ENCODE peak calls at places on chromosomes 12 and 14, in five cellular contexts. One of them, this sample, is unnamed.

GRCh38 chr14:95255487-95255886 is 64.2 kb downstream of the CLMN start:
- DNase-seq in H1: peak
- DNase-seq in K562: peak
- DNase-seq in GM12878: no peak
- DNase-seq in HepG2: no peak
- DNase-seq in this sample: peak

GRCh38 chr12:116969615-116970575 is 59.1 kb downstream of the FBXW8 start:
- DNase-seq in H1: no peak
- DNase-seq in K562: no peak
- DNase-seq in GM12878: no peak
- DNase-seq in HepG2: no peak
- DNase-seq in this sample: no peak

GRCh38 chr12:66188584-66189475 is at the start of gene IRAK3:
- DNase-seq in K562: no peak
- DNase-seq in GM12878: no peak
- DNase-seq in H1: peak
- DNase-seq in HepG2: no peak
- DNase-seq in this sample: no peak

GRCh38 chr12:63150255-63151060 is 543 bp downstream of the AVPR1A start:
- DNase-seq in H1: peak
- DNase-seq in GM12878: no peak
- DNase-seq in HepG2: no peak
- DNase-seq in K562: no peak
- DNase-seq in this sample: no peak

GRCh38 chr14:101788016-101788695 is 26.6 kb downstream of the PPP2R5C start:
- DNase-seq in H1: no peak
- DNase-seq in K562: no peak
- DNase-seq in HepG2: no peak
- DNase-seq in GM12878: no peak
- DNase-seq in this sample: no peak

GRCh38 chr12:116659771-116660481 is 77.9 kb downstream of the SPRING1 start:
- DNase-seq in GM12878: no peak
- DNase-seq in H1: no peak
- DNase-seq in HepG2: no peak
- DNase-seq in K562: no peak
- DNase-seq in this sample: peak

GRCh38 chr14:86779416-86779815 is 1213.6 kb downstream of the GALC start:
- DNase-seq in K562: no peak
- DNase-seq in H1: no peak
- DNase-seq in HepG2: no peak
- DNase-seq in GM12878: no peak
- DNase-seq in this sample: no peak

GRCh38 chr12:24062642-24063245 is 113.3 kb upstream of the SOX5 start:
- DNase-seq in GM12878: no peak
- DNase-seq in HepG2: no peak
- DNase-seq in K562: no peak
- DNase-seq in H1: no peak
- DNase-seq in this sample: no peak

GRCh38 chr14:64040044-64040443 is 187.2 kb downstream of the SYNE2 start:
- DNase-seq in H1: no peak
- DNase-seq in HepG2: no peak
- DNase-seq in GM12878: no peak
- DNase-seq in K562: no peak
- DNase-seq in this sample: no peak

GRCh38 chr12:89678225-89678624 is 30.4 kb downstream of the ATP2B1 start:
- DNase-seq in H1: no peak
- DNase-seq in K562: peak
- DNase-seq in GM12878: no peak
- DNase-seq in HepG2: no peak
- DNase-seq in this sample: no peak

GRCh38 chr12:16437926-16438325 is 90.5 kb downstream of the MGST1 start:
- DNase-seq in GM12878: no peak
- DNase-seq in HepG2: no peak
- DNase-seq in H1: no peak
- DNase-seq in K562: no peak
- DNase-seq in this sample: no peak

GRCh38 chr14:96162265-96162664 is 42.4 kb upstream of the BDKRB2 start:
- DNase-seq in K562: no peak
- DNase-seq in HepG2: no peak
- DNase-seq in GM12878: no peak
- DNase-seq in H1: no peak
- DNase-seq in this sample: no peak

GRCh38 chr14:104870368-104871144 is 5.5 kb downstream of the CEP170B start:
- DNase-seq in HepG2: peak
- DNase-seq in K562: peak
- DNase-seq in H1: no peak
- DNase-seq in GM12878: no peak
- DNase-seq in this sample: no peak

GRCh38 chr14:23306412-23307145 is at the start of gene BCL2L2:
- DNase-seq in K562: peak
- DNase-seq in HepG2: peak
- DNase-seq in GM12878: no peak
- DNase-seq in H1: peak
- DNase-seq in this sample: peak

GRCh38 chr12:116143883-116144266 is 133.6 kb downstream of the MED13L start:
- DNase-seq in HepG2: no peak
- DNase-seq in H1: no peak
- DNase-seq in K562: no peak
- DNase-seq in GM12878: no peak
- DNase-seq in this sample: no peak

GRCh38 chr14:34181308-34181707 is 230.4 kb upstream of the EGLN3 start:
- DNase-seq in K562: no peak
- DNase-seq in GM12878: no peak
- DNase-seq in HepG2: no peak
- DNase-seq in H1: no peak
- DNase-seq in this sample: no peak

GRCh38 chr14:52348279-52348678 is 34.2 kb downstream of the PTGER2 start:
- DNase-seq in GM12878: no peak
- DNase-seq in HepG2: no peak
- DNase-seq in K562: no peak
- DNase-seq in H1: no peak
- DNase-seq in this sample: no peak

GRCh38 chr14:100773331-100774163 is 46.9 kb downstream of the DLK1 start:
- DNase-seq in GM12878: no peak
- DNase-seq in K562: no peak
- DNase-seq in H1: no peak
- DNase-seq in HepG2: no peak
- DNase-seq in this sample: no peak

GRCh38 chr14:76811561-76811960 is 1.1 kb downstream of the ANGEL1 start:
- DNase-seq in K562: peak
- DNase-seq in H1: no peak
- DNase-seq in GM12878: no peak
- DNase-seq in HepG2: no peak
- DNase-seq in this sample: no peak

GRCh38 chr12:127926004-127926403 is 341.0 kb upstream of the TMEM132C start:
- DNase-seq in H1: peak
- DNase-seq in K562: no peak
- DNase-seq in GM12878: no peak
- DNase-seq in HepG2: no peak
- DNase-seq in this sample: no peak

GRCh38 chr12:1691123-1692007 is 495 bp downstream of the ADIPOR2 start:
- DNase-seq in K562: peak
- DNase-seq in HepG2: peak
- DNase-seq in H1: peak
- DNase-seq in GM12878: no peak
- DNase-seq in this sample: no peak

GRCh38 chr12:57096099-57096572 is 7.2 kb downstream of the NAB2 start:
- DNase-seq in H1: no peak
- DNase-seq in HepG2: no peak
- DNase-seq in K562: peak
- DNase-seq in GM12878: no peak
- DNase-seq in this sample: no peak

GRCh38 chr12:115464008-115464672 is 780.2 kb upstream of the TBX3 start:
- DNase-seq in K562: no peak
- DNase-seq in HepG2: no peak
- DNase-seq in GM12878: no peak
- DNase-seq in H1: no peak
- DNase-seq in this sample: no peak

GRCh38 chr12:122799635-122800243 is 25.4 kb downstream of the CCDC62 start:
- DNase-seq in HepG2: no peak
- DNase-seq in H1: no peak
- DNase-seq in GM12878: no peak
- DNase-seq in K562: no peak
- DNase-seq in this sample: no peak

GRCh38 chr14:53149656-53150319 is 3.3 kb downstream of the DDHD1 start:
- DNase-seq in H1: no peak
- DNase-seq in GM12878: no peak
- DNase-seq in K562: peak
- DNase-seq in HepG2: no peak
- DNase-seq in this sample: no peak

GRCh38 chr12:121190523-121191031 is 19.4 kb upstream of the P2RX4 start:
- DNase-seq in H1: no peak
- DNase-seq in K562: no peak
- DNase-seq in HepG2: no peak
- DNase-seq in GM12878: no peak
- DNase-seq in this sample: no peak

GRCh38 chr12:131118366-131118765 is 164.7 kb downstream of the ADGRD1 start:
- DNase-seq in GM12878: no peak
- DNase-seq in HepG2: no peak
- DNase-seq in H1: no peak
- DNase-seq in K562: no peak
- DNase-seq in this sample: no peak

GRCh38 chr14:50110323-50111037 is 5.9 kb downstream of the VCPKMT start:
- DNase-seq in H1: no peak
- DNase-seq in GM12878: no peak
- DNase-seq in HepG2: no peak
- DNase-seq in K562: no peak
- DNase-seq in this sample: no peak

GRCh38 chr14:50107850-50108249 is 8.5 kb downstream of the VCPKMT start:
- DNase-seq in HepG2: no peak
- DNase-seq in H1: no peak
- DNase-seq in K562: no peak
- DNase-seq in GM12878: no peak
- DNase-seq in this sample: no peak

GRCh38 chr14:50106178-50106577 is 10.2 kb downstream of the VCPKMT start:
- DNase-seq in K562: no peak
- DNase-seq in H1: no peak
- DNase-seq in HepG2: no peak
- DNase-seq in GM12878: no peak
- DNase-seq in this sample: no peak

GRCh38 chr14:50113381-50113811 is 3.0 kb downstream of the VCPKMT start:
- DNase-seq in H1: no peak
- DNase-seq in GM12878: no peak
- DNase-seq in HepG2: no peak
- DNase-seq in K562: no peak
- DNase-seq in this sample: no peak

DNA sequence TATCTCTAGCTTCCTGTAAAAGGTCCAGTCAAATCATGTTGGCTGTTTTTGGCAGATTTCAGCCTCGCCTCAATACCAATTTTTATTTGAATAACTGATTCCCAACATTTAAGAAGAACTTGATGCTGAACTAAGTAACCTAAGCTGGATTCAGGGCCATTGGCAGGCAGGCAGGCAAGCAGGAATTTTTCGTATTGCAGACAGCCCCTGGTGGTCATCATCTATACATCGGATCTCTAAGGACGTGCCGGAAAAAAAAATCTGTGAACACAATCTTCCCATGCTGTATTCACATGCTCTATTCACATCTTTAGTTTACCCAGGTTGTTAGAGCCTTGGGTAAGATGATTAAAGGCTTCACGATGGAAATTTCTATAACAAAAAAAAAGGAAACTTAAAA is 7.0 kb downstream of the VCPKMT start:
- DNase-seq in HepG2: peak
- DNase-seq in K562: no peak
- DNase-seq in H1: no peak
- DNase-seq in GM12878: no peak
- DNase-seq in this sample: peak
- TF ChIP-seq CEBPB in HepG2: no peak
- TF ChIP-seq CEBPB in K562: no peak
- TF ChIP-seq CEBPB in H1: no peak
- TF ChIP-seq CEBPB in GM12878: no peak
- TF ChIP-seq CEBPB in this sample: no peak

GRCh38 chr12:53963434-53964314 is 9.0 kb downstream of the HOXC12 start:
- DNase-seq in GM12878: no peak
- DNase-seq in HepG2: no peak
- DNase-seq in H1: no peak
- DNase-seq in K562: no peak
- DNase-seq in this sample: no peak

GRCh38 chr12:53964315-53964713 is 8.6 kb upstream of the HOXC11 start:
- DNase-seq in K562: no peak
- DNase-seq in H1: no peak
- DNase-seq in HepG2: no peak
- DNase-seq in GM12878: no peak
- DNase-seq in this sample: no peak

GRCh38 chr12:53966070-53966384 is 6.9 kb upstream of the HOXC11 start:
- DNase-seq in K562: no peak
- DNase-seq in GM12878: no peak
- DNase-seq in HepG2: no peak
- DNase-seq in H1: no peak
- DNase-seq in this sample: no peak

GRCh38 chr12:53966385-53967133 is 6.4 kb upstream of the HOXC11 start:
- DNase-seq in H1: no peak
- DNase-seq in GM12878: no peak
- DNase-seq in HepG2: no peak
- DNase-seq in K562: no peak
- DNase-seq in this sample: no peak

GRCh38 chr12:53965251-53966069 is 7.5 kb upstream of the HOXC11 start:
- DNase-seq in HepG2: no peak
- DNase-seq in H1: no peak
- DNase-seq in GM12878: no peak
- DNase-seq in K562: no peak
- DNase-seq in this sample: no peak
- TF ChIP-seq EZH2 in HepG2: no peak
- TF ChIP-seq EZH2 in H1: no peak
- TF ChIP-seq EZH2 in GM12878: no peak
- TF ChIP-seq EZH2 in K562: no peak
- TF ChIP-seq EZH2 in this sample: no peak

DNA sequence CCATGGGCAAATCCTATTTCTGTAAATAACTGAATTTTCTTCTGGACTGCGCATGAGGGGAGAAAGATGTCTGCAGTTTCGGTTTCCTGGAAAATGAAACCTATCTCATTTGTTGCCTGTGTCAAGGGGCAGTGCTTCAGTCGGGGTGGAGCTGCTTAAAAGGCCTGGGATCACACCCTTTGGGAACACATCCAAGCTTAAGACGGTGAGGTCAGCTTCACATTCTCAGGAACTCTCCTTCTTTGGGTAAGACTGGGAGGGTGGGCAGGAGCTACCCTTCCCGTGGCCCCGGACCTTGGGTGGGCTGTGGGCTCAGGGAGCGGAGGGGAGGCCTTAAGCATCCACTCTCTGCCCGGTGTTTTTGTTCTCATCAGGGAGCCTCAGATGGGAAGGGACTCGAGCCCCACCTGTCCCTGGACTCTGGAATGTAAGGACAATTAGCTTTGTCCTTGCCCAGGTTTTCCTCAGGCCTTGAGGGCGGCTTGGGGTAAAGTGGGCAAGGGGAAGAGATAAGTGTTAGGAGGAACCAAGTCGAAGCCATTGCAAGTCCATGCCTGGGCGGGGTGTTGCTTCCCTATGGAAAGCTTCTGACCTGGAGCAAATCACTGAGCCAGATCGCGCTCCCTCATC is at the start of gene IFI27:
- DNase-seq in K562: peak
- DNase-seq in GM12878: no peak
- DNase-seq in H1: no peak
- DNase-seq in HepG2: no peak
- DNase-seq in this sample: no peak
- TF ChIP-seq CEBPB in K562: no peak
- TF ChIP-seq CEBPB in GM12878: no peak
- TF ChIP-seq CEBPB in H1: no peak
- TF ChIP-seq CEBPB in HepG2: no peak
- TF ChIP-seq CEBPB in this sample: no peak

GRCh38 chr14:37586783-37587428 is 8.1 kb downstream of the FOXA1 start:
- DNase-seq in K562: no peak
- DNase-seq in GM12878: no peak
- DNase-seq in HepG2: no peak
- DNase-seq in H1: no peak
- DNase-seq in this sample: no peak
- TF ChIP-seq EZH2 in K562: no peak
- TF ChIP-seq EZH2 in GM12878: no peak
- TF ChIP-seq EZH2 in HepG2: no peak
- TF ChIP-seq EZH2 in H1: no peak
- TF ChIP-seq EZH2 in this sample: no peak

This sample was measured in HCT116.